ENCODE peak calls at places on chromosomes 11 and 22, in ten cellular contexts. X is non-pigmented ciliary epithelial cell; W is iPS-NIHi11; F is midbrain; S is activated CD4-positive, alpha-beta T cell treated with anti-CD3 and anti-CD28 coated beads, Interleukin-2, amount 10 ng/mL, durations not matched to agents 7 days and 5 days; V is NCI-H1694 treated with DMSO at 0.1 percent for 48 hours; N is activated CD4-positive, CD25-positive, alpha-beta regulatory T cell treated with anti-CD3 and anti-CD28 coated beads, Interleukin-2, amount 50 U/mL, for 16 hours; R is CD4-positive, alpha-beta T cell; I is tibial artery; H is stimulated activated CD4-positive, alpha-beta T cell treated with anti-CD3 and anti-CD28 coated beads, Interleukin-1b, Interleukin-23, amount 100 ng/mL, for 48 hours. O is an unnamed sample.

GRCh38 chr22:39515266-39516050 is 4.9 kb upstream of the ATF4 start:
- DNase-seq in H (no peak), X (no peak), W (no peak), N (no peak), I (no peak), R (no peak), S (no peak), V (no peak), F (no peak), O (peak; percentile 32)

GRCh38 chr22:17091851-17092250 is 7.1 kb downstream of the IL17RA start:
- DNase-seq in V (no peak), R (no peak), W (no peak), S (no peak), H (no peak), N (no peak), F (no peak), X (no peak), I (peak; percentile 10), O (no peak)

GRCh38 chr22:38967451-38968450 is 10.3 kb downstream of the APOBEC3A start:
- DNase-seq in R (no peak), I (peak; percentile 73), H (no peak), N (no peak), S (no peak), V (no peak), F (peak; percentile 22), W (no peak), X (no peak), O (no peak)

GRCh38 chr11:129210831-129211181 is 18.7 kb upstream of the ARHGAP32 start:
- DNase-seq in S (no peak), R (no peak), N (no peak), V (no peak), X (no peak), H (no peak), I (no peak), F (no peak), W (no peak), O (no peak)

GRCh38 chr11:6538892-6539291 is 41.8 kb downstream of the DNHD1 start:
- DNase-seq in V (no peak), W (no peak), F (no peak), R (no peak), I (no peak), H (no peak), S (no peak), X (no peak), N (no peak), O (no peak)

GRCh38 chr11:133038850-133039249 is 493.5 kb downstream of the OPCML start:
- DNase-seq in N (no peak), S (no peak), X (no peak), V (no peak), W (no peak), I (no peak), H (no peak), F (no peak), R (no peak), O (no peak)

GRCh38 chr22:40534379-40535188 is 101.9 kb downstream of the MRTFA start:
- DNase-seq in V (no peak), X (peak; percentile 26), F (no peak), W (no peak), N (no peak), R (no peak), S (no peak), I (no peak), H (peak; percentile 34), O (peak; percentile 65)

GRCh38 chr11:12161137-12161536 is 50.7 kb downstream of the MICAL2 start:
- DNase-seq in R (no peak), N (no peak), W (no peak), V (no peak), S (no peak), F (no peak), I (peak; percentile 82), X (no peak), H (no peak), O (no peak)

GRCh38 chr22:27748355-27749168 is 53.0 kb downstream of the MN1 start:
- DNase-seq in S (no peak), H (no peak), I (no peak), V (no peak), N (no peak), X (no peak), F (no peak), W (peak; percentile 64), R (no peak), O (peak; percentile 42)

GRCh38 chr11:36214484-36214883 is 74.7 kb downstream of the COMMD9 start:
- DNase-seq in V (no peak), H (no peak), I (no peak), W (no peak), S (no peak), X (no peak), F (no peak), R (no peak), N (no peak), O (peak; percentile 50)

GRCh38 chr11:69274531-69275016 is 19.4 kb upstream of the MYEOV start:
- DNase-seq in I (no peak), S (no peak), X (no peak), R (no peak), H (no peak), N (no peak), W (peak; percentile 57), F (no peak), V (no peak), O (no peak)

GRCh38 chr22:21632237-21632895 is at the start of gene CCDC116:
- DNase-seq in V (no peak), I (no peak), N (no peak), F (no peak), R (peak; percentile 48), S (peak; percentile 66), X (no peak), H (peak; percentile 65), W (peak; percentile 78), O (peak; percentile 89)

GRCh38 chr11:119756169-119756568 is 27.2 kb upstream of the NECTIN1 start:
- DNase-seq in H (no peak), N (no peak), I (no peak), F (no peak), X (no peak), S (no peak), V (no peak), R (no peak), W (no peak), O (no peak)

GRCh38 chr22:20799449-20799848 is 25.5 kb downstream of the SERPIND1 start:
- DNase-seq in I (no peak), R (no peak), X (no peak), N (no peak), H (no peak), V (no peak), F (no peak), S (no peak), W (peak; percentile 65), O (peak; percentile 74)

GRCh38 chr22:44368611-44369010 is 55.9 kb upstream of the SHISAL1 start:
- DNase-seq in S (no peak), I (no peak), V (no peak), W (no peak), R (no peak), X (no peak), H (no peak), F (no peak), N (no peak), O (no peak)

GRCh38 chr11:972812-973211 is 47.1 kb downstream of the AP2A2 start:
- DNase-seq in I (no peak), S (no peak), N (no peak), X (no peak), F (no peak), R (no peak), V (no peak), W (no peak), H (no peak), O (no peak)

GRCh38 chr22:23673826-23674690 is 16.8 kb upstream of the RGL4 start:
- DNase-seq in R (no peak), X (no peak), V (no peak), I (no peak), W (peak; percentile 52), F (no peak), S (no peak), N (no peak), H (no peak), O (peak; percentile 36)

GRCh38 chr22:24772493-24773220 is 1.9 kb downstream of the PIWIL3 start:
- DNase-seq in V (no peak), S (no peak), W (peak; percentile 75), X (peak; percentile 4), N (no peak), F (no peak), R (no peak), I (no peak), H (no peak), O (peak; percentile 85)

GRCh38 chr11:35784699-35785098 is 122.1 kb downstream of the TRIM44 start:
- DNase-seq in V (no peak), I (no peak), X (no peak), N (no peak), H (no peak), S (no peak), W (no peak), R (no peak), F (no peak), O (no peak)

GRCh38 chr11:73974611-73975478 is 7.8 kb downstream of the UCP2 start:
- DNase-seq in I (no peak), X (no peak), H (no peak), V (no peak), F (no peak), N (no peak), S (no peak), R (no peak), W (no peak), O (no peak)

GRCh38 chr11:62611705-62612365 is 740 bp downstream of the EML3 start:
- DNase-seq in H (peak; percentile 55), X (no peak), F (peak; percentile 18), W (peak; percentile 36), R (peak; percentile 22), N (no peak), I (peak; percentile 83), S (no peak), V (no peak), O (no peak)

GRCh38 chr11:93529707-93530467 is 13.3 kb downstream of the SMCO4 start:
- DNase-seq in V (no peak), I (no peak), N (no peak), F (peak; percentile 28), X (no peak), R (no peak), W (no peak), S (peak; percentile 26), H (no peak), O (no peak)

GRCh38 chr22:17258015-17258827 is 39.0 kb upstream of the ADA2 start:
- DNase-seq in S (peak; percentile 82), N (peak; percentile 3), F (peak; percentile 28), X (no peak), W (peak; percentile 61), I (no peak), R (peak; percentile 58), H (peak; percentile 59), V (peak; percentile 87), O (peak; percentile 90)

GRCh38 chr11:12818333-12819015 is 144.3 kb downstream of the TEAD1 start:
- DNase-seq in S (no peak), N (no peak), F (no peak), X (no peak), I (no peak), V (no peak), H (no peak), R (no peak), W (no peak), O (no peak)

GRCh38 chr11:57663975-57664374 is 3.9 kb upstream of the ZDHHC5 start:
- DNase-seq in V (no peak), R (no peak), X (no peak), H (no peak), S (no peak), W (no peak), F (no peak), N (no peak), I (no peak), O (no peak)

GRCh38 chr11:134332189-134332631 is 422 bp downstream of the GLB1L2 start:
- DNase-seq in S (peak; percentile 15), X (no peak), N (no peak), V (no peak), W (peak; percentile 72), R (peak; percentile 12), I (no peak), H (peak; percentile 9), F (no peak), O (no peak)

GRCh38 chr11:101987370-101987769 is 59.9 kb upstream of the CFAP300 start:
- DNase-seq in W (no peak), R (no peak), F (no peak), V (no peak), I (no peak), X (no peak), N (no peak), H (no peak), S (no peak), O (no peak)

GRCh38 chr11:1652442-1652777 is 22.8 kb downstream of the KRTAP5-5 start:
- DNase-seq in V (no peak), H (no peak), F (no peak), S (no peak), I (no peak), R (no peak), X (no peak), N (no peak), W (no peak), O (no peak)